ENCODE peak calls at places on chromosomes 2 and 18, in nine cellular contexts. R is retinal pigment epithelial cell, U is nephron progenitor cell, M is glutamatergic neuron, H is foreskin fibroblast, W is stomach, I is spleen, K is OCI-LY7, N is fibroblast of villous mesenchyme. Q is an unnamed sample.

GRCh38 chr2:199716807-199717586 is 134.0 kb downstream of the FTCDNL1 start:
- DNase-seq in R (no peak), I (no peak), M (no peak), H (no peak), U (peak), K (no peak), N (no peak), W (no peak), Q (no peak)

GRCh38 chr2:241724259-241724974 is 10.0 kb upstream of the D2HGDH start:
- DNase-seq in U (no peak), K (no peak), N (no peak), I (no peak), W (no peak), H (no peak), R (no peak), M (no peak), Q (no peak)

GRCh38 chr2:120554625-120555032 is 181.0 kb upstream of the GLI2 start:
- DNase-seq in R (no peak), I (no peak), K (no peak), W (no peak), N (no peak), M (no peak), H (no peak), U (no peak), Q (no peak)

GRCh38 chr2:218631837-218632236 is 24.1 kb downstream of the PLCD4 start:
- DNase-seq in R (peak), W (no peak), N (no peak), M (no peak), U (no peak), K (no peak), I (no peak), H (no peak), Q (no peak)

GRCh38 chr2:231300020-231300721 is 95.3 kb upstream of the B3GNT7 start:
- DNase-seq in I (no peak), K (no peak), U (no peak), W (peak), M (no peak), H (no peak), N (no peak), R (no peak), Q (no peak)

GRCh38 chr2:135603543-135603942 is 72.3 kb downstream of the R3HDM1 start:
- DNase-seq in N (peak), W (no peak), R (peak), U (no peak), K (no peak), H (no peak), M (no peak), I (no peak), Q (no peak)

GRCh38 chr2:144950874-144951560 is 431.1 kb upstream of the ZEB2 start:
- DNase-seq in K (no peak), N (peak), I (no peak), U (no peak), M (no peak), W (no peak), H (peak), R (no peak), Q (no peak)

GRCh38 chr2:108847000-108847399 is 60.4 kb downstream of the CCDC138 start:
- DNase-seq in I (no peak), H (no peak), N (no peak), U (no peak), R (no peak), W (no peak), M (no peak), K (no peak), Q (no peak)

GRCh38 chr2:230358305-230358704 is 31.3 kb downstream of the SP140L start:
- DNase-seq in R (no peak), H (peak), U (no peak), K (no peak), I (no peak), N (no peak), M (no peak), W (no peak), Q (no peak)

GRCh38 chr18:45059695-45060094 is 379.0 kb downstream of the SETBP1 start:
- DNase-seq in W (no peak), K (no peak), I (no peak), M (no peak), N (peak), U (no peak), H (peak), R (no peak), Q (no peak)

GRCh38 chr18:45662468-45662867 is 47.2 kb downstream of the SLC14A2 start:
- DNase-seq in M (no peak), R (no peak), N (no peak), W (no peak), H (peak), U (no peak), K (no peak), I (no peak), Q (no peak)

GRCh38 chr18:68150976-68151375 is 563.9 kb downstream of the TMX3 start:
- DNase-seq in R (no peak), H (no peak), N (no peak), I (no peak), M (no peak), W (no peak), U (no peak), K (no peak), Q (no peak)

GRCh38 chr2:90069290-90069894 is 1377.9 kb downstream of the RPIA start:
- DNase-seq in W (peak), M (peak), I (no peak), R (no peak), K (peak), H (no peak), U (peak), N (no peak), Q (no peak)
- TF ChIP-seq CTCF in W (no peak), M (peak), I (no peak), R (peak), K (peak), H (no peak), U (peak), N (peak), Q (peak)

DNA sequence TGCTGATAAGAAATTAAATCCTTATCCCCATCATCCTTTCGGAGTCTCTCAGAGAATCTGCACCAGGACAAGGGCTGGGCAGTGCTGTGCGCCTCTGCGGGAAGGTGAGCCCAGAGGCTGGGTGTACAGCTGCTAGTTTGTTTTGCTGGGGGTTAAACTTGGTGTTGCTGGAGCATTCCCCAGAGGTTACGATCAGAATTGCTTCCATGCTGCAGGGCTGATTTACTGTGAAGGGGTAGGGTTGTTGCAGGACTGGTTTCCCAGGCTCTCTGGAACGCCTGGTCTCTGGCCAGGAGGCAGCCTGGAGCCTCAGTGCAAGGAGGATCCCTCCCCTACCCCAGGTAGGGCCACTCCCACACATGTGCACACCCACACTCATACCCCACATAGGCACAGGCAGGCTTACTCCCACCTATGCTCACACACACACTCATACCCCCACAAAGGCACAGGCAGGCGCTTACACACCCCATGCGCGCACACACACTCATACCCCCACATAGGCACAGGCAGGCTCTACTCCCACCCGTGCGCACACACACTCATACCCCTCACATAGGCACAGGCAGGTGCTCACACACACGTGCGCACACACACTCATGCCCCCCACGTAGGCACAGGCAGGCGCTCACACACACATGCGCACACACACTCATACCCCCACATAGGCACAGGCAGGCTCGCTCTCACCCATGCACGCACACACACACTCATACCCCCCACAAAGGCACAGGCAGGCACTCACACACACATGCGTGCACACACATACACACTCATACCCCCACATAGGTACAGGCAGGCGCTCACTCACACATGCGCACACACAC is 11.3 kb downstream of the CNNM4 start:
- DNase-seq in W (peak), M (no peak), K (peak), N (no peak), H (no peak), U (no peak), R (no peak), I (no peak), Q (no peak)
- TF ChIP-seq CTCF in W (peak), M (no peak), K (peak), N (no peak), H (no peak), U (no peak), R (no peak), I (no peak), Q (no peak)

GRCh38 chr2:207734636-207735512 is 23.4 kb downstream of the CCNYL1 start:
- DNase-seq in H (no peak), R (no peak), K (no peak), M (no peak), I (no peak), W (no peak), U (no peak), N (no peak), Q (no peak)
- TF ChIP-seq CTCF in H (no peak), R (no peak), K (no peak), M (no peak), I (no peak), W (no peak), U (no peak), N (no peak), Q (no peak)

DNA sequence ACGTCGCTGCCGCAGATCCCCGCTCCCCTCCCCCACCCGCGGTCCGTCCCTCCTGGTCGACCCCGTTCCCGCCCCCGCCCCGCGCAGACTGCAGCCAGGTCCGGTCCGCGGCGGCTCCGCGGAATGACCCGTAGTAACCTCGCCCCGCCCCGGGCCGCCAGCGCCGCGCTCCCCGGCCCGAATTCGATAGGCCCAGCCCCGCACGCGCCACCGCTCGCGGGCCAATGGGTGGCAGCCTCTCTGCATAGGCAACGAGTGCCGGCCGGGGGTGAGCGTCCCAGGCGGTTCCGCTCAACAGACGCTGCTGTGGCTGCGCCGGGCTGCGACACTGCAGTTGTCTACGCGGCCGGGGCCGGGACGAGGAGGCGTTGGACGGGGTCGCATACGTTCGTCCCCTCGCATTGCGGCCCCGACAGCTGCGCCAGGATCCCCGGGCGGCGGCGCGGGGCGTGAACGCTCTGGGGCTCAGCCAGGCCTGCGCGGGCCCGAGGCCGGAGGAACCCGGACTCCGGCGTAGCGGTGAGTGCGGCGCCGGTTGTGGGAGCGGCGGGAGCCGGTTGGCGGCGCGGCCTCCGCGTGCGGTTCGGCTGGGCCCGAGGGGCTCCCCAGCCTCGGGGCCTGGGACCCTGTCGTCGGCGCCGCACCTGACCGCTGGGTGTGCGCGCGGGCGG is at the start of gene ACSL3:
- DNase-seq in R (peak), I (peak), M (peak), W (peak), K (peak), H (peak), N (peak), U (peak), Q (peak)
- TF ChIP-seq CTCF in R (no peak), I (no peak), M (peak), W (no peak), K (peak), H (no peak), N (no peak), U (no peak), Q (peak)

DNA sequence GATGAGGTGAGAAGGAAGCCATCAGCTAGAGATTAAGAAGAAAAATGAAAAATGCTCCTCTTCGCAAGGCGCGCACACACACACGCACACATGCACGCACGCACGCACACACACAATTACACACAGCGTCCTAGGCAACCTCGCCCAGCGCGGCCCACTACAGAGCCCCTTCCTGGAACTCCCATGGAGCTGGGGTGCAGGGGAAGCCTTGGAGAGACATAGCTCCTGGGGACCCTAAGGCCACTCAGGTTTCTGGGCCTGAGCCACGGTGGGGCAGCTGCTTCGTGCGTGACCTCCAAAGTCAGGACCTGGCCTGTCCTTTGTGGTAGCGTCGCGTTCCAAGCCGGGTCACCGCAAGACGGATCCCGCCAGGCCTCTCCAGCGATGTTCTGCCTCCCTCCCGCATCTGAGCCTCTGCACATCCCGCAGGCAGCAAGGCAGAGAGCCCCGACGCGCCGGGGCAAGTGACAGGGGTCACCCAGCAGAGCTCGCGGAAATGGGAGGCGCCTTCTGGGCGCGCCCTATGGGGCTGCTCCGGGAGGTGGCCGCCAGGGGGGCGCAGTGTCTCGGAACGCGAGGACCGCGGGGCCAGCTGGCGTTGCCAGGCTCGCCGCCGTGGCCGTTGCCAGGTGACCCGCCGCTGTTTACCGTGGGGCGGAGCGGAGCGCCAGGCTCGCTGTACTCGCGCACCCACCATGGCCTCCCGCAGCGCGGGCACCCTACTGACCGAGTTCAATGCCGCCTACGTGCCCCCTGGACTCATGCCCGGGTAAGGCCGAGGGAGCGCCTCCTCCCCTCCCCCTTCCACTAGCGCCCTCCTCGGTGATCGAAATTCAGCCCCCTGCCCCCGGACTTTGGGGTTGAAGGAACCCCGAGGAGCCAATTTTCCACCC is 79.0 kb downstream of the CIB4 start:
- DNase-seq in U (no peak), N (no peak), I (peak), W (peak), M (peak), R (no peak), H (no peak), K (no peak), Q (no peak)
- TF ChIP-seq CTCF in U (no peak), N (peak), I (no peak), W (peak), M (peak), R (peak), H (no peak), K (no peak), Q (no peak)

GRCh38 chr2:38220164-38220563 is 144.2 kb upstream of the CYP1B1 start:
- DNase-seq in H (no peak), W (no peak), N (no peak), R (no peak), K (no peak), I (no peak), M (no peak), U (no peak), Q (no peak)
- TF ChIP-seq CTCF in H (no peak), W (no peak), N (no peak), R (no peak), K (no peak), I (no peak), M (no peak), U (no peak), Q (no peak)